ENCODE peak calls at places on chromosomes 12 and 14, in six cellular contexts. Y is activated CD8-positive, alpha-beta T cell treated with anti-CD3 and anti-CD28 coated beads, Interleukin-2, amount 10 ng/mL, durations not matched to agents 7 days and 5 days; M is T-helper 1 cell; I is nephron progenitor cell; N is CD4-positive, alpha-beta T cell; F is psoas muscle. B is an unnamed sample.

GRCh38 chr12:126182619-126183236 is 1117.5 kb downstream of the AACS start:
- DNase-seq in N (no peak), I (no peak), F (no peak), Y (no peak), M (no peak), B (no peak)

GRCh38 chr12:21989819-21990412 is 48.7 kb upstream of the ABCC9 start:
- DNase-seq in F (no peak), N (no peak), M (no peak), I (no peak), Y (no peak), B (no peak)

GRCh38 chr14:94965551-94966339 is 191.6 kb downstream of the DICER1 start:
- DNase-seq in F (no peak), M (no peak), N (no peak), Y (no peak), I (no peak), B (no peak)

GRCh38 chr12:63023926-63024325 is 89.0 kb upstream of the PPM1H start:
- DNase-seq in M (no peak), I (no peak), Y (no peak), N (no peak), F (no peak), B (no peak)

GRCh38 chr12:1970331-1970900 is 33.8 kb downstream of the DCP1B start:
- DNase-seq in F (no peak), N (no peak), M (no peak), Y (no peak), I (no peak), B (no peak)

GRCh38 chr12:33605776-33606175 is 166.2 kb upstream of the SYT10 start:
- DNase-seq in M (no peak), I (no peak), F (no peak), N (no peak), Y (no peak), B (no peak)

GRCh38 chr12:88011755-88012154 is 17.4 kb downstream of the C12orf50 start:
- DNase-seq in M (no peak), N (no peak), I (no peak), Y (no peak), F (no peak), B (no peak)

GRCh38 chr14:59463773-59464650 is 1.2 kb downstream of the GPR135 start:
- DNase-seq in N (no peak), F (peak), Y (peak), M (no peak), I (peak), B (peak)

B was measured in glutamatergic neuron.